ENCODE peak calls at places on chromosomes 12 and 14, in four cellular contexts. T is mammary epithelial cell, U is nephron progenitor cell, Z is astrocyte of the spinal cord. H is an unnamed sample.

GRCh38 chr14:45048385-45048784 is 35.5 kb upstream of the PRPF39 start:
- DNase-seq in U (no peak), Z (no peak), T (peak; percentile 1), H (no peak)

GRCh38 chr12:109308534-109309440 is at the start of gene FOXN4:
- DNase-seq in Z (no peak), T (no peak), U (peak; percentile 85), H (peak; percentile 33)

GRCh38 chr12:52561880-52562449 is 9.0 kb upstream of the KRT71 start:
- DNase-seq in T (no peak), Z (no peak), U (no peak), H (no peak)

GRCh38 chr12:100576311-100577036 is 3.0 kb downstream of the GAS2L3 start:
- DNase-seq in U (no peak), Z (peak; percentile 71), T (peak; percentile 86), H (no peak)

GRCh38 chr14:77025744-77026165 is 2.8 kb downstream of the IRF2BPL start:
- DNase-seq in U (peak; percentile 48), T (peak; percentile 42), Z (no peak), H (no peak)

GRCh38 chr12:46964496-46965098 is 114.8 kb upstream of the PCED1B start:
- DNase-seq in U (no peak), T (peak; percentile 54), Z (peak; percentile 32), H (no peak)

GRCh38 chr14:81506512-81506911 is 27.1 kb downstream of the SEL1L start:
- DNase-seq in T (no peak), U (no peak), Z (no peak), H (no peak)

GRCh38 chr14:64194404-64194803 is 99.8 kb downstream of the ESR2 start:
- DNase-seq in U (no peak), Z (no peak), T (no peak), H (no peak)

GRCh38 chr14:100295376-100296105 is 10.7 kb downstream of the SLC25A29 start:
- DNase-seq in Z (no peak), T (no peak), U (no peak), H (peak; percentile 25)

GRCh38 chr12:109761631-109761950 is 48.0 kb downstream of the FAM222A start:
- DNase-seq in U (peak; percentile 1), Z (no peak), T (no peak), H (no peak)

GRCh38 chr14:59283380-59283779 is 94.9 kb downstream of the DAAM1 start:
- DNase-seq in T (peak; percentile 85), Z (peak; percentile 33), U (no peak), H (no peak)

GRCh38 chr12:71469235-71469873 is 29.8 kb downstream of the LGR5 start:
- DNase-seq in U (peak; percentile 22), Z (peak; percentile 13), T (peak; percentile 16), H (no peak)

GRCh38 chr12:14664434-14665023 is 31.9 kb downstream of the GUCY2C start:
- DNase-seq in T (peak; percentile 23), U (no peak), Z (peak; percentile 27), H (peak; percentile 38)

GRCh38 chr14:103332143-103332919 is 1.7 kb upstream of the EIF5 start:
- DNase-seq in T (no peak), U (no peak), Z (no peak), H (no peak)

GRCh38 chr14:75049136-75049535 is 2.1 kb downstream of the MLH3 start:
- DNase-seq in T (no peak), U (no peak), Z (no peak), H (no peak)

GRCh38 chr12:21773799-21774198 is 707 bp downstream of the KCNJ8 start:
- DNase-seq in U (no peak), Z (peak; percentile 18), T (no peak), H (no peak)

GRCh38 chr14:101730626-101731186 is 30.8 kb upstream of the PPP2R5C start:
- DNase-seq in U (no peak), T (no peak), Z (no peak), H (no peak)

GRCh38 chr12:52617403-52617785 is 965 bp downstream of the KRT73 start:
- DNase-seq in T (no peak), U (no peak), Z (no peak), H (no peak)

GRCh38 chr12:11730299-11731041 is 81.0 kb downstream of the ETV6 start:
- DNase-seq in U (no peak), Z (no peak), T (peak; percentile 73), H (no peak)

GRCh38 chr12:65086236-65086635 is 34.9 kb downstream of the WIF1 start:
- DNase-seq in Z (no peak), U (no peak), T (no peak), H (no peak)

GRCh38 chr12:95997911-95998510 is 1.9 kb upstream of the HAL start:
- DNase-seq in Z (no peak), U (no peak), T (peak; percentile 5), H (no peak)

GRCh38 chr12:45200497-45201043 is 15.3 kb upstream of the ANO6 start:
- DNase-seq in T (peak; percentile 51), U (no peak), Z (no peak), H (no peak)

GRCh38 chr12:118061876-118062791 is 1.2 kb upstream of the WSB2 start:
- DNase-seq in U (peak; percentile 35), Z (peak; percentile 50), T (peak; percentile 54), H (peak; percentile 59)

GRCh38 chr12:132771126-132771838 is 9.7 kb upstream of the ANKLE2 start:
- DNase-seq in Z (no peak), U (no peak), T (no peak), H (peak; percentile 59)

GRCh38 chr12:106108187-106108816 is 30.5 kb downstream of the NUAK1 start:
- DNase-seq in U (no peak), T (no peak), Z (peak; percentile 73), H (no peak)

GRCh38 chr12:71786840-71787239 is 32.2 kb downstream of the RAB21 start:
- DNase-seq in T (no peak), Z (no peak), U (no peak), H (no peak)

GRCh38 chr12:117486840-117487659 is 125.6 kb upstream of the NOS1 start:
- DNase-seq in U (peak; percentile 22), Z (peak; percentile 70), T (no peak), H (no peak)

GRCh38 chr12:123916729-123917128 is 55.9 kb downstream of the CCDC92 start:
- DNase-seq in T (peak; percentile 43), U (no peak), Z (no peak), H (no peak)

GRCh38 chr12:4268549-4269181 is 4.9 kb upstream of the CCND2 start:
- DNase-seq in T (no peak), Z (no peak), U (peak; percentile 30), H (no peak)

GRCh38 chr14:28774764-28775738 is 8.5 kb downstream of the FOXG1 start:
- DNase-seq in U (no peak), T (no peak), Z (no peak), H (no peak)

GRCh38 chr14:101965796-101966718 is 1.7 kb downstream of the DYNC1H1 start:
- DNase-seq in T (peak; percentile 30), Z (peak; percentile 46), U (no peak), H (no peak)

GRCh38 chr12:13195848-13196301 is 651 bp upstream of the EMP1 start:
- DNase-seq in T (no peak), Z (peak; percentile 61), U (no peak), H (no peak)

GRCh38 chr12:25529738-25530137 is 23.3 kb downstream of the LMNTD1 start:
- DNase-seq in Z (peak; percentile 40), U (no peak), T (peak; percentile 43), H (no peak)

GRCh38 chr14:69870613-69871012 is 8.6 kb upstream of the SMOC1 start:
- DNase-seq in Z (no peak), U (no peak), T (no peak), H (no peak)

GRCh38 chr14:69873877-69874780 is 5.1 kb upstream of the SMOC1 start:
- DNase-seq in T (peak; percentile 76), Z (peak; percentile 72), U (no peak), H (no peak)

GRCh38 chr14:69863083-69863482 is 16.1 kb upstream of the SMOC1 start:
- DNase-seq in Z (no peak), U (no peak), T (peak; percentile 23), H (no peak)

GRCh38 chr14:69865701-69866365 is 13.4 kb upstream of the SMOC1 start:
- DNase-seq in T (no peak), U (no peak), Z (no peak), H (no peak)

DNA sequence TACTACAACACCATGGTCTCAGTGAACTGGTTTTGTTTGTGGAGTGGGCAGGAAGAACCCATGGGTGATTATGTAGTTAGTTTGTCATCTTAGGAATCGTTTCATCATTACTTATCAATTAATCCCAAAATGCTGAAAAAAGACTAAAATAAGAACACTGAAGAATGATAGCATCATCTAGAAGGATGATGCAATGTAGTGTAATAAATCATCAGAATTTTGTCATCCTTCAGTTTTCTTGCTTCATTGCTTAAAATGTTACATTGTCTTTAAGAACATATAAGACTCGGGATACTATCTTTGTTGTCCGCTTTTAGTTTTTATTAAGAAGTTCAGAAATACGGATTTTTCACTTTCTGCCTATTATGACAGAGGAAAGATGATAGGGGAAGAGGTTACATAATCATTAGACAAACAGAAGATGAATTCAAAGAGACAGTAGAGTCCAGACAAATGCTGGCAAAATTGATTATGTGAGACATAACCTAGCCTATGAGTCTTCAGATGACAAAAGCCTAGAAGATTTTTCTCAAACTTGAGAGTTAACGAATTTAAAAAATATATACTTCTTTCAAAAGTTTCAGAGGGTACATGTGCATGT is 10.8 kb upstream of the SMOC1 start:
- DNase-seq in T (no peak), U (no peak), Z (no peak), H (no peak)
- TF ChIP-seq CTCF in T (no peak), U (no peak), Z (no peak), H (no peak)

GRCh38 chr14:37251778-37252177 is 54.0 kb downstream of the MIPOL1 start:
- DNase-seq in T (no peak), U (no peak), Z (no peak), H (no peak)
- TF ChIP-seq CTCF in T (no peak), U (no peak), Z (no peak), H (no peak)

DNA sequence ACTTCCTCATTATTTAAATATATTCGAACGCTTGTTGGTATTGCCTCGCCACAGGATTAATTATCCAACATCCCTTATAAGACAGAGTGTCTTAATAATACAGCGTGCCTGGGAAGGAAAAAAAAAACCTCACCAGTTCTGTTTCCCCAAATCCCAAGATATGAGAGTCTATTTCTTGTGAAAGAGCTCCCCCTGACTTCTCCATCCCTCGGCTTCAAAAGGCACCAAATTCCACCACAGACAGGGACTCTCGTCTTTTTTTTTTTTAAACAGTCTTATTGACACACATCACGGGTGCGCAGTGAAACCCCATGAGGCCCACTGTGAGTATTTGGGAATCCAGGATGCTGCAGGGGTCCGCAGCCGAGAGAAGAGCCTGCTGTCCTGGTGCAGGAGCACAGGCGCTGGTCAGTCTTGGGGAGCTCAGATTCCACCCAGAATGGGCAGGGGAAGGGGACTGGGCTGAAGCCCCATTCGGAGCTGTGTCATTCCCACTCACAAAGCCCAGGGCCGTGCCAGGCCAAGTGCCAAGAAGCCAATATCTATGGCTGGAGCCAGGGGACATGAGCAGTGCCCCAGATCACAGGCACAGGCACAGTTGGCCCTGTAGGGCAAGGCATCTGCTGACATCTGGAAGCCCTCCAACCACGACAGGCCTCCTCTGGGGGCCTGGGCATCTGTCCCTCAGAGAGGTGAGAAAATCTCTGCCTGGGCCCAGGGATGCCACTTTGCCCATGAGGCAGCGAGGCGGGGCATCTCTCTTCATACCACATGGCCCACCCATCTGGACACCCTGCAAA is 71.9 kb downstream of the BCL11B start:
- DNase-seq in Z (no peak), T (no peak), U (no peak), H (no peak)
- TF ChIP-seq CTCF in Z (peak; percentile 6), T (no peak), U (no peak), H (no peak)

DNA sequence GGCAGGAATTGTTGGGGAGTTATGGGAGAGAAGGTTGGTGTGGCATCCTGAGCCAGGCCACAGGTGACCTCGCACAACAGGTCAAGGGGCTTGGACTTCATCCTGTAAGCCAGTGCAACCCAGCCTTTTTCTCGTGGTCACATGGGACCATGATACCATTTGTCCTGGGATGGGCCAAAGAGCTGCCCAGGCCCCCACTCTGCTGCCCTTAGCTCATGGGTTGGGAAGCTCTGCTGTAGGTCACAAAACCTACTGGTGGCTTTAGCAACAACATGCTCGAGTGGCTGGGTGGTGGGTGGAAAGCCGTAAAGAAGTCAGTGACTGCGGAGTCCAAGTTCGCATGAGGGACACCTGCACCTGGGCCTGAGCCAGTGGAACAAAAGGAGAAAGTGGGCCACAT is 4.6 kb downstream of the CLMN start:
- DNase-seq in Z (no peak), T (no peak), U (no peak), H (no peak)
- TF ChIP-seq CTCF in Z (no peak), T (no peak), U (no peak), H (no peak)